ENCODE peak calls at places on chromosome 14, in eight cellular contexts. One of them, this sample, is unnamed.

GRCh38 chr14:87829543-87829942 is 163.4 kb downstream of the GALC start:
- DNase-seq in WTC11: no peak
- DNase-seq in lower leg skin: no peak
- DNase-seq in GM13977: no peak
- DNase-seq in fibroblast of pulmonary artery: no peak
- DNase-seq in Calu3: no peak
- DNase-seq in neural crest cell: no peak
- DNase-seq in type B pancreatic cell: no peak
- DNase-seq in this sample: no peak

GRCh38 chr14:68951051-68951797 is 27.9 kb downstream of the ACTN1 start:
- DNase-seq in lower leg skin: peak
- DNase-seq in GM13977: no peak
- DNase-seq in fibroblast of pulmonary artery: peak
- DNase-seq in type B pancreatic cell: no peak
- DNase-seq in Calu3: peak
- DNase-seq in WTC11: no peak
- DNase-seq in neural crest cell: no peak
- DNase-seq in this sample: no peak

GRCh38 chr14:31127690-31128089 is 79.9 kb downstream of the HECTD1 start:
- DNase-seq in neural crest cell: no peak
- DNase-seq in type B pancreatic cell: no peak
- DNase-seq in Calu3: peak
- DNase-seq in fibroblast of pulmonary artery: peak
- DNase-seq in GM13977: peak
- DNase-seq in lower leg skin: no peak
- DNase-seq in WTC11: no peak
- DNase-seq in this sample: peak

GRCh38 chr14:95519699-95520098 is 3.2 kb upstream of the SYNE3 start:
- DNase-seq in GM13977: no peak
- DNase-seq in Calu3: no peak
- DNase-seq in lower leg skin: peak
- DNase-seq in WTC11: no peak
- DNase-seq in neural crest cell: no peak
- DNase-seq in fibroblast of pulmonary artery: peak
- DNase-seq in type B pancreatic cell: no peak
- DNase-seq in this sample: peak

GRCh38 chr14:36556811-36557433 is 25.5 kb downstream of the NKX2-8 start:
- DNase-seq in neural crest cell: peak
- DNase-seq in lower leg skin: no peak
- DNase-seq in type B pancreatic cell: no peak
- DNase-seq in Calu3: peak
- DNase-seq in GM13977: peak
- DNase-seq in WTC11: peak
- DNase-seq in fibroblast of pulmonary artery: peak
- DNase-seq in this sample: peak

GRCh38 chr14:101500061-101500460 is 61.2 kb upstream of the DIO3 start:
- DNase-seq in GM13977: no peak
- DNase-seq in type B pancreatic cell: no peak
- DNase-seq in neural crest cell: no peak
- DNase-seq in Calu3: no peak
- DNase-seq in lower leg skin: peak
- DNase-seq in fibroblast of pulmonary artery: no peak
- DNase-seq in WTC11: no peak
- DNase-seq in this sample: no peak

GRCh38 chr14:70792939-70793338 is 16.4 kb downstream of the MAP3K9 start:
- DNase-seq in GM13977: no peak
- DNase-seq in type B pancreatic cell: no peak
- DNase-seq in lower leg skin: peak
- DNase-seq in WTC11: no peak
- DNase-seq in neural crest cell: no peak
- DNase-seq in fibroblast of pulmonary artery: no peak
- DNase-seq in Calu3: no peak
- DNase-seq in this sample: no peak

GRCh38 chr14:70988452-70988851 is 81.2 kb downstream of the PCNX1 start:
- DNase-seq in GM13977: no peak
- DNase-seq in Calu3: no peak
- DNase-seq in type B pancreatic cell: no peak
- DNase-seq in fibroblast of pulmonary artery: no peak
- DNase-seq in neural crest cell: no peak
- DNase-seq in lower leg skin: no peak
- DNase-seq in WTC11: no peak
- DNase-seq in this sample: no peak

GRCh38 chr14:50399251-50400032 is 2.8 kb upstream of the CDKL1 start:
- DNase-seq in WTC11: no peak
- DNase-seq in type B pancreatic cell: no peak
- DNase-seq in fibroblast of pulmonary artery: peak
- DNase-seq in Calu3: peak
- DNase-seq in GM13977: no peak
- DNase-seq in lower leg skin: no peak
- DNase-seq in neural crest cell: no peak
- DNase-seq in this sample: no peak

GRCh38 chr14:69612014-69612758 is 790 bp downstream of the SUSD6 start:
- DNase-seq in fibroblast of pulmonary artery: no peak
- DNase-seq in type B pancreatic cell: no peak
- DNase-seq in GM13977: no peak
- DNase-seq in lower leg skin: no peak
- DNase-seq in neural crest cell: no peak
- DNase-seq in WTC11: peak
- DNase-seq in Calu3: peak
- DNase-seq in this sample: peak

GRCh38 chr14:55074662-55075061 is 23.2 kb downstream of the MAPK1IP1L start:
- DNase-seq in type B pancreatic cell: no peak
- DNase-seq in Calu3: no peak
- DNase-seq in lower leg skin: no peak
- DNase-seq in WTC11: no peak
- DNase-seq in fibroblast of pulmonary artery: no peak
- DNase-seq in GM13977: no peak
- DNase-seq in neural crest cell: no peak
- DNase-seq in this sample: no peak

GRCh38 chr14:52706286-52706685 is 714 bp upstream of the PSMC6 start:
- DNase-seq in type B pancreatic cell: no peak
- DNase-seq in GM13977: no peak
- DNase-seq in Calu3: peak
- DNase-seq in lower leg skin: no peak
- DNase-seq in neural crest cell: no peak
- DNase-seq in WTC11: no peak
- DNase-seq in fibroblast of pulmonary artery: no peak
- DNase-seq in this sample: peak

GRCh38 chr14:75430526-75430925 is 2.7 kb downstream of the JDP2 start:
- DNase-seq in Calu3: no peak
- DNase-seq in fibroblast of pulmonary artery: peak
- DNase-seq in WTC11: no peak
- DNase-seq in GM13977: no peak
- DNase-seq in lower leg skin: no peak
- DNase-seq in type B pancreatic cell: no peak
- DNase-seq in neural crest cell: no peak
- DNase-seq in this sample: no peak
- TF ChIP-seq CTCF in Calu3: no peak
- TF ChIP-seq CTCF in fibroblast of pulmonary artery: no peak
- TF ChIP-seq CTCF in WTC11: no peak
- TF ChIP-seq CTCF in GM13977: no peak
- TF ChIP-seq CTCF in lower leg skin: no peak
- TF ChIP-seq CTCF in type B pancreatic cell: no peak
- TF ChIP-seq CTCF in neural crest cell: no peak
- TF ChIP-seq CTCF in this sample: no peak

GRCh38 chr14:106876711-106877110 is 1350.3 kb downstream of the TMEM121 start:
- DNase-seq in WTC11: no peak
- DNase-seq in lower leg skin: no peak
- DNase-seq in GM13977: no peak
- DNase-seq in type B pancreatic cell: no peak
- DNase-seq in neural crest cell: no peak
- DNase-seq in Calu3: no peak
- DNase-seq in fibroblast of pulmonary artery: no peak
- DNase-seq in this sample: no peak

GRCh38 chr14:106874365-106874764 is 1348.0 kb downstream of the TMEM121 start:
- DNase-seq in fibroblast of pulmonary artery: no peak
- DNase-seq in type B pancreatic cell: no peak
- DNase-seq in WTC11: no peak
- DNase-seq in Calu3: no peak
- DNase-seq in neural crest cell: no peak
- DNase-seq in lower leg skin: no peak
- DNase-seq in GM13977: no peak
- DNase-seq in this sample: peak

GRCh38 chr14:106877527-106877926 is 1351.1 kb downstream of the TMEM121 start:
- DNase-seq in type B pancreatic cell: no peak
- DNase-seq in fibroblast of pulmonary artery: no peak
- DNase-seq in lower leg skin: no peak
- DNase-seq in Calu3: no peak
- DNase-seq in neural crest cell: no peak
- DNase-seq in WTC11: no peak
- DNase-seq in GM13977: no peak
- DNase-seq in this sample: no peak

GRCh38 chr14:106872619-106873446 is 1346.5 kb downstream of the TMEM121 start:
- DNase-seq in lower leg skin: peak
- DNase-seq in fibroblast of pulmonary artery: no peak
- DNase-seq in type B pancreatic cell: no peak
- DNase-seq in Calu3: peak
- DNase-seq in GM13977: peak
- DNase-seq in WTC11: no peak
- DNase-seq in neural crest cell: no peak
- DNase-seq in this sample: peak

GRCh38 chr14:106875503-106875902 is 1349.1 kb downstream of the TMEM121 start:
- DNase-seq in fibroblast of pulmonary artery: no peak
- DNase-seq in neural crest cell: no peak
- DNase-seq in Calu3: peak
- DNase-seq in GM13977: no peak
- DNase-seq in type B pancreatic cell: no peak
- DNase-seq in WTC11: no peak
- DNase-seq in lower leg skin: no peak
- DNase-seq in this sample: peak
- TF ChIP-seq CTCF in fibroblast of pulmonary artery: no peak
- TF ChIP-seq CTCF in neural crest cell: no peak
- TF ChIP-seq CTCF in Calu3: peak
- TF ChIP-seq CTCF in GM13977: peak
- TF ChIP-seq CTCF in type B pancreatic cell: no peak
- TF ChIP-seq CTCF in WTC11: no peak
- TF ChIP-seq CTCF in lower leg skin: no peak
- TF ChIP-seq CTCF in this sample: peak

GRCh38 chr14:73240816-73241480 is 3.6 kb downstream of the PAPLN start:
- DNase-seq in neural crest cell: no peak
- DNase-seq in GM13977: no peak
- DNase-seq in WTC11: no peak
- DNase-seq in lower leg skin: no peak
- DNase-seq in fibroblast of pulmonary artery: no peak
- DNase-seq in Calu3: no peak
- DNase-seq in type B pancreatic cell: no peak
- DNase-seq in this sample: no peak

GRCh38 chr14:73239463-73240241 is 2.3 kb downstream of the PAPLN start:
- DNase-seq in neural crest cell: no peak
- DNase-seq in WTC11: peak
- DNase-seq in lower leg skin: peak
- DNase-seq in Calu3: no peak
- DNase-seq in type B pancreatic cell: no peak
- DNase-seq in fibroblast of pulmonary artery: peak
- DNase-seq in GM13977: peak
- DNase-seq in this sample: no peak

GRCh38 chr14:73243341-73243740 is 6.0 kb downstream of the PAPLN start:
- DNase-seq in type B pancreatic cell: no peak
- DNase-seq in WTC11: no peak
- DNase-seq in fibroblast of pulmonary artery: no peak
- DNase-seq in neural crest cell: no peak
- DNase-seq in lower leg skin: no peak
- DNase-seq in GM13977: no peak
- DNase-seq in Calu3: no peak
- DNase-seq in this sample: no peak

GRCh38 chr14:73242274-73242960 is 5.1 kb downstream of the PAPLN start:
- DNase-seq in neural crest cell: no peak
- DNase-seq in WTC11: no peak
- DNase-seq in type B pancreatic cell: no peak
- DNase-seq in fibroblast of pulmonary artery: no peak
- DNase-seq in GM13977: no peak
- DNase-seq in lower leg skin: no peak
- DNase-seq in Calu3: no peak
- DNase-seq in this sample: no peak

DNA sequence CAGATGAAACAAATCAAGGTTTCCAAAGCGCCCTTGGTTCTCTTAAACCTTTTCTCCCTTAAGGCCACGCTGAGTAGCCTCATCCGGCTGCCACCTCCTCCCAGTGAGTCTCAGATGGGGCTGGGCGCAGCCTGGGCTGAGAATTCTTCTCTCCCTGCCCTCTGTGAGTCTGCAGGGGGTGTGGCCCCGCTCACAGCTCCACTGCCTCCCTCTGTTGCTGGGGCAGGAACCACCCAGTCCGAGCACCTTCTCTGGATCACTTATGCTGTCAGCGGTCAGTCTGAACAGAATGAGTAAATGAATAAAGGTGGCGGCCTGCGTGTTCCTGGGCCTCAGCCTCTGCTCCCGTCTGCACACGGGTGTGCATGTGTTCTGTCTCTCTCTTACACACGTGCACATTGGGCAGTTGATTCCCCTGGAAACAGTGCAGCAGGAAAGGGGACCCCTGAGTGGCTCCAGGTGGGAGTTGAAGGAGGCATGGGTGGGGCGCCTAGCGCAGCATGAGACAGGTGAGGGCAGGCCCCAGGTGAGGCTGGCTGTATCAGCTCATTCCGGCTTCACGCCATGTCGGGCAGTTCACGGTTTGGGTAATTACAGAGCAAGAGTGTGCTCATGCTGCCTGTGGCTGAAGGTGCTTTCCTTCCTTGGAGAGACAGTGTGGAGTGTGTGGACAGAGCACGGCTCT is 4.3 kb downstream of the PAPLN start:
- DNase-seq in type B pancreatic cell: no peak
- DNase-seq in neural crest cell: no peak
- DNase-seq in fibroblast of pulmonary artery: no peak
- DNase-seq in lower leg skin: no peak
- DNase-seq in GM13977: no peak
- DNase-seq in Calu3: no peak
- DNase-seq in WTC11: no peak
- DNase-seq in this sample: no peak
- TF ChIP-seq CTCF in type B pancreatic cell: no peak
- TF ChIP-seq CTCF in neural crest cell: no peak
- TF ChIP-seq CTCF in fibroblast of pulmonary artery: no peak
- TF ChIP-seq CTCF in lower leg skin: no peak
- TF ChIP-seq CTCF in GM13977: no peak
- TF ChIP-seq CTCF in Calu3: no peak
- TF ChIP-seq CTCF in WTC11: no peak
- TF ChIP-seq CTCF in this sample: no peak

DNA sequence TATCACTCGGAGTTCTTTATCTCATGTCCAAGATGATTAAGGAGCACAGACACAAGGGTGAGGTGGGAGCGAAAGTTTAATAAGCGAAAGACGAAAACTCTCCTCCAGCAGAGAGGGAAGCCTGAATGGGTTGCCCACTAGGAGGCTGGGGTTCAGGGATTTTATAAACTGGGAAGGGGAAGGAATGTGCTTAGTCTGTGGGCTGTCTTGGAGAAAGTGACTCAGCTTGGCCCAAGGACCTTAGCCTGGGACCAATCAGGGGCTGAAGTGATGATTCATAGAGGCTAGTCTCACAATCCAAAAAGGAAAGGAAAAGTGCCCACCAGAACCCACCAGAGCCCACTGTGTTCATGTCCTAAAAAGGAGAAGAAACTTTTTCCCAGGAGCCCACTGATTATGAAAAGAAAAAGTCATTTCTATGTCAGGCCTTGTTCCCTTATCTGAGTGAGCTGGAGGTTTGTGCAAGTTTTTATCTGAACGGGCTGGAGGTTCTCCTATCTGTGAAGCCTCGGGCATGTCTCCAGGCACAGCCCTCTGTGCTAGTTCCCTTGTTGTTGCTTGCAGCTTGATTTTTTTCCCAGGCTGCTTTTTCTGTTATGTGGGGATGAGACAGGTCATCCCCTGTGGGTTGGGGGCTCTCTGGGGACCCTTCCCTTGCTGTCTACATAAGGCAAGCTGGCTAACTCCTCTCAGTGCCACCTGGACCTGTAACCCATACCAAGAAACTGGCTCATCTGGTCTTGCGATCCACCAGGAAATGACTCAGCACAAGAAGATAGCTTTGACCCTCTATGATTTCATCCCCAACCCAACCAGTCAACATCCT is 8.3 kb upstream of the GOLGA5 start:
- DNase-seq in Calu3: peak
- DNase-seq in fibroblast of pulmonary artery: peak
- DNase-seq in type B pancreatic cell: no peak
- DNase-seq in GM13977: no peak
- DNase-seq in neural crest cell: no peak
- DNase-seq in WTC11: no peak
- DNase-seq in lower leg skin: no peak
- DNase-seq in this sample: no peak
- TF ChIP-seq CTCF in Calu3: no peak
- TF ChIP-seq CTCF in fibroblast of pulmonary artery: peak
- TF ChIP-seq CTCF in type B pancreatic cell: no peak
- TF ChIP-seq CTCF in GM13977: no peak
- TF ChIP-seq CTCF in neural crest cell: no peak
- TF ChIP-seq CTCF in WTC11: no peak
- TF ChIP-seq CTCF in lower leg skin: no peak
- TF ChIP-seq CTCF in this sample: no peak